ENCODE peak calls at places on chromosomes 5 and 9, in four cellular contexts. One of them, this sample, is unnamed.

GRCh38 chr9:115649991-115650472 is 503.6 kb upstream of the PAPPA start:
- DNase-seq in epithelial cell of esophagus: no peak
- DNase-seq in gastrocnemius medialis: peak; percentile 80
- DNase-seq in PC-9: no peak
- DNase-seq in this sample: no peak

GRCh38 chr5:111197523-111197922 is 26.7 kb upstream of the CAMK4 start:
- DNase-seq in epithelial cell of esophagus: no peak
- DNase-seq in gastrocnemius medialis: no peak
- DNase-seq in PC-9: no peak
- DNase-seq in this sample: no peak

GRCh38 chr5:112149727-112150126 is 269.4 kb downstream of the EPB41L4A start:
- DNase-seq in epithelial cell of esophagus: no peak
- DNase-seq in gastrocnemius medialis: no peak
- DNase-seq in PC-9: no peak
- DNase-seq in this sample: no peak

GRCh38 chr9:32703635-32704034 is 68.2 kb upstream of the TAF1L start:
- DNase-seq in epithelial cell of esophagus: peak; percentile 29
- DNase-seq in gastrocnemius medialis: no peak
- DNase-seq in PC-9: no peak
- DNase-seq in this sample: no peak

GRCh38 chr5:148542812-148543211 is 111.5 kb downstream of the HTR4 start:
- DNase-seq in epithelial cell of esophagus: peak; percentile 24
- DNase-seq in gastrocnemius medialis: no peak
- DNase-seq in PC-9: no peak
- DNase-seq in this sample: no peak

GRCh38 chr5:149403923-149404745 is 25.0 kb upstream of the IL17B start:
- DNase-seq in epithelial cell of esophagus: peak; percentile 15
- DNase-seq in gastrocnemius medialis: no peak
- DNase-seq in PC-9: no peak
- DNase-seq in this sample: no peak

GRCh38 chr9:94899464-94900221 is 173.1 kb downstream of the AOPEP start:
- DNase-seq in epithelial cell of esophagus: no peak
- DNase-seq in gastrocnemius medialis: no peak
- DNase-seq in PC-9: no peak
- DNase-seq in this sample: no peak

GRCh38 chr5:128436825-128437224 is 101.2 kb downstream of the FBN2 start:
- DNase-seq in epithelial cell of esophagus: peak; percentile 94
- DNase-seq in gastrocnemius medialis: no peak
- DNase-seq in PC-9: peak; percentile 7
- DNase-seq in this sample: no peak

GRCh38 chr9:111937301-111937700 is 40.7 kb downstream of the UGCG start:
- DNase-seq in epithelial cell of esophagus: no peak
- DNase-seq in gastrocnemius medialis: no peak
- DNase-seq in PC-9: no peak
- DNase-seq in this sample: no peak

GRCh38 chr5:34717426-34718327 is 61.5 kb downstream of the RAI14 start:
- DNase-seq in epithelial cell of esophagus: peak; percentile 53
- DNase-seq in gastrocnemius medialis: no peak
- DNase-seq in PC-9: peak; percentile 87
- DNase-seq in this sample: no peak

GRCh38 chr5:52007230-52007858 is 624.1 kb downstream of the ISL1 start:
- DNase-seq in epithelial cell of esophagus: peak; percentile 68
- DNase-seq in gastrocnemius medialis: no peak
- DNase-seq in PC-9: peak; percentile 20
- DNase-seq in this sample: no peak

GRCh38 chr9:7451062-7451461 is 348.5 kb downstream of the DMAC1 start:
- DNase-seq in epithelial cell of esophagus: no peak
- DNase-seq in gastrocnemius medialis: no peak
- DNase-seq in PC-9: no peak
- DNase-seq in this sample: no peak

GRCh38 chr5:149141224-149141956 is at the start of gene ABLIM3:
- DNase-seq in epithelial cell of esophagus: peak; percentile 62
- DNase-seq in gastrocnemius medialis: peak; percentile 72
- DNase-seq in PC-9: peak; percentile 91
- DNase-seq in this sample: peak; percentile 92

GRCh38 chr5:146540421-146540820 is 24.4 kb upstream of the GPR151 start:
- DNase-seq in epithelial cell of esophagus: peak; percentile 59
- DNase-seq in gastrocnemius medialis: no peak
- DNase-seq in PC-9: no peak
- DNase-seq in this sample: no peak

GRCh38 chr5:109882546-109882945 is 192.8 kb downstream of the MAN2A1 start:
- DNase-seq in epithelial cell of esophagus: peak; percentile 10
- DNase-seq in gastrocnemius medialis: no peak
- DNase-seq in PC-9: no peak
- DNase-seq in this sample: no peak

GRCh38 chr9:137757613-137758029 is 120.0 kb upstream of the CACNA1B start:
- DNase-seq in epithelial cell of esophagus: peak; percentile 82
- DNase-seq in gastrocnemius medialis: no peak
- DNase-seq in PC-9: peak; percentile 47
- DNase-seq in this sample: no peak

GRCh38 chr5:131379723-131380122 is 115.9 kb downstream of the CDC42SE2 start:
- DNase-seq in epithelial cell of esophagus: peak; percentile 58
- DNase-seq in gastrocnemius medialis: no peak
- DNase-seq in PC-9: no peak
- DNase-seq in this sample: no peak

GRCh38 chr9:108323615-108324014 is 532.2 kb downstream of the ACTL7B start:
- DNase-seq in epithelial cell of esophagus: peak; percentile 78
- DNase-seq in gastrocnemius medialis: no peak
- DNase-seq in PC-9: no peak
- DNase-seq in this sample: no peak

GRCh38 chr5:150484964-150485769 is 22.8 kb upstream of the NDST1 start:
- DNase-seq in epithelial cell of esophagus: no peak
- DNase-seq in gastrocnemius medialis: no peak
- DNase-seq in PC-9: no peak
- DNase-seq in this sample: no peak

GRCh38 chr9:93288891-93289883 is 105.2 kb downstream of the WNK2 start:
- DNase-seq in epithelial cell of esophagus: peak; percentile 43
- DNase-seq in gastrocnemius medialis: no peak
- DNase-seq in PC-9: peak; percentile 79
- DNase-seq in this sample: peak; percentile 83

GRCh38 chr5:52794519-52794918 is 6.8 kb downstream of the ITGA1 start:
- DNase-seq in epithelial cell of esophagus: peak; percentile 41
- DNase-seq in gastrocnemius medialis: no peak
- DNase-seq in PC-9: no peak
- DNase-seq in this sample: no peak

GRCh38 chr5:170056561-170057267 is 49.0 kb upstream of the FOXI1 start:
- DNase-seq in epithelial cell of esophagus: no peak
- DNase-seq in gastrocnemius medialis: no peak
- DNase-seq in PC-9: peak; percentile 63
- DNase-seq in this sample: no peak

GRCh38 chr5:175598774-175599173 is 59.1 kb upstream of the HRH2 start:
- DNase-seq in epithelial cell of esophagus: no peak
- DNase-seq in gastrocnemius medialis: no peak
- DNase-seq in PC-9: no peak
- DNase-seq in this sample: no peak

GRCh38 chr5:10321882-10322281 is 14.2 kb upstream of the CMBL start:
- DNase-seq in epithelial cell of esophagus: no peak
- DNase-seq in gastrocnemius medialis: no peak
- DNase-seq in PC-9: no peak
- DNase-seq in this sample: no peak

GRCh38 chr5:10317825-10318682 is 10.4 kb upstream of the CMBL start:
- DNase-seq in epithelial cell of esophagus: no peak
- DNase-seq in gastrocnemius medialis: peak; percentile 55
- DNase-seq in PC-9: no peak
- DNase-seq in this sample: no peak

GRCh38 chr5:10315824-10316509 is 8.3 kb upstream of the CMBL start:
- DNase-seq in epithelial cell of esophagus: no peak
- DNase-seq in gastrocnemius medialis: no peak
- DNase-seq in PC-9: no peak
- DNase-seq in this sample: no peak

GRCh38 chr5:10320793-10321192 is 13.1 kb upstream of the CMBL start:
- DNase-seq in epithelial cell of esophagus: no peak
- DNase-seq in gastrocnemius medialis: no peak
- DNase-seq in PC-9: no peak
- DNase-seq in this sample: no peak

DNA sequence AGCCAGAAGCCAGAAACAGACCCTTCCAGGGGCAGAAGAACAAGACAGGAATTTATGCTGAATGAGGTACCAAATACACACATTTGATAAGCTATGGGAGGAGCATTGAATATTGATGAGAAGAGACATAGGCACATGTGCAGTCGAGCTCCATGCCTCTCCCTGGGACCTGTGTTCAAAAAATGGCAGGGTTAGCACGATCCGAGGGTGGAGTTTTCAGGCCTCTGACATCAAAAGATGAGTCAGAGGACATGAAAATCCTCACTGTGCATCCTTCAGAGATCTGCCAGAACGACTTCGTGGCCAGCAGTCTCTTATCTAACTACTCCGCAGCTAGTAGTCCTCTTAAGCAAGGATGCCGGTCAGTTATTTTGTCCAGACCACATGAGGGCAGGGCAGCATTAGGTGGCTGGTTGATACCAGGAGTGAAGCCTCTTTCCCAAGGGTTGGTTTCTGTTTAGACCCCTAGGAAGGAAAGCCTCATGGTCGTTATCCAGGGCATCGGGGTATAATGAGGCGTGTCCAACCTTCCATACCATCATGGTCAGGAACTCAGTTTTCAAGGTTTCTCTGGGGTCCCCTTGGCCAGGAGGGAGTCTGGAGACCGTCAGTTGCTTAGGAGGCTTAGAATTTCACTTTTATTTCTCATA is 11.6 kb upstream of the CMBL start:
- DNase-seq in epithelial cell of esophagus: no peak
- DNase-seq in gastrocnemius medialis: peak; percentile 80
- DNase-seq in PC-9: no peak
- DNase-seq in this sample: no peak
- TF ChIP-seq CTCF in epithelial cell of esophagus: no peak
- TF ChIP-seq CTCF in gastrocnemius medialis: no peak
- TF ChIP-seq CTCF in PC-9: no peak
- TF ChIP-seq CTCF in this sample: peak; percentile 12

DNA sequence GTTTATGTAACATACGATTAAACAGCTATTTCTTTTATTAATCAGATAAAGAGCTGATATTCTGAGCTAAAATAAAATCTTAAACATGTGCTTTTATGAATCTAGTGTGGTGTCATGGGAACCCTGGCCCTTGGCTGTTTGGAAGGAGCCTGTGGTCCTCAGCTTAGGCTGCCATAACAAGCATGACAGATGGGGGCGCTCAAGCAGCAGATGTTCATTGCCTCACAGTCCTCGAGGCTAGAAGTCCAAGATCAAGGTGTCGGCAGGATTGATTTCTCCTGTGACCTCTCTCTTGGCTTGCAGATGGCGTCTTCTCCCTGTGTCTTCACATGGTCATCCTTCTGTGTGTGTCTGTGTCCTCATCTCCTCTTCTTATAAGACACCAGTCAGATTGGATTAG is 448.2 kb downstream of the GADD45G start:
- DNase-seq in epithelial cell of esophagus: no peak
- DNase-seq in gastrocnemius medialis: no peak
- DNase-seq in PC-9: no peak
- DNase-seq in this sample: peak; percentile 69
- TF ChIP-seq CTCF in epithelial cell of esophagus: no peak
- TF ChIP-seq CTCF in gastrocnemius medialis: no peak
- TF ChIP-seq CTCF in PC-9: peak; percentile 40
- TF ChIP-seq CTCF in this sample: no peak

DNA sequence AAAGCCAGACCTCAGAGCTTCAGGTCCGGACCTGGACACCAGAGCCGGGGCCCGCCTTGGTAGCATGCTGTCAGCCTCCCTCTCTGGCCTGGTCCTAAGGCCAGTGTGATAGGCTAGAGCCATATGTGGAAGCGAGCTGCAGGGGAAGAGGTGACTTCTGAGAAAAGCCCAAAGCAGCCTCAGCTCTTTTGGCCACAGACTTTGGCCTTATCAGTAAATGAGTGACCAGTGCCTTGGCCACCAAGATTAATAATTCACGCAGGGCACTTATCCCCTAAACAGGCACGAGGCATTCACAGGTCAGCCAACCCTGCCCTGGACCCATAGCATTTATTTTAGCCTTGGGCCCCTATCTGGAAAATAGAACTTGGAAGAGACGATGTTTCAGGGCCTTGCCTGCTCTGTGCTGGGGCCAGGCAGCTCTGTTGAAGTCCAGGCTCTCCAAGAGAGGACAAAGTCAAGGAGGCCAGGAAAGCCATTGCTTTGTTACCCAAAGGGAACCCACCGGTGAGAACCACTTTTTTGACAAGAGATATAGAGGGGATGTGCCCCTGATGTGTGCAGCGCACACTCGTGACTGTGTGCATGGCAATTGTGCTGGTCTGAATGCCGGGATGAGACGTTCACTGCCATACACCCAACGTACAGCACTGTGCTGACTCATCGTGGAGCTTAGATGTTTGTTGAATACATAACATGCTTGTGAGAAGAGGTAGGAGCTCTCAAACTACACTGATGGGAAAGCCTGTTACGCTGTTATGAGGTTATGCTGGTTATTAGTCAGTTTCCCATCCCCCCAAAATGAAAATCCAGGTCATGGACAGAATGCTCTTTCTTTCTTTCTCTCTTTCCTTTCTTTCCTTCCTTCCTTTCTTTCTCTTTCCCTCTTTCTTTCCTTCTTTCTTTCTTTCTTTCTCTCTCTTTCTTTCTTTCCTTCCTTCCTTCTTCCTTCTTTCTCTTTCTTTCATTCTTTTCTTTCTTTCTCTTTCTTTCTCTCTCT is 5.0 kb upstream of the SLC34A1 start:
- DNase-seq in epithelial cell of esophagus: peak; percentile 96
- DNase-seq in gastrocnemius medialis: no peak
- DNase-seq in PC-9: peak; percentile 41
- DNase-seq in this sample: no peak
- TF ChIP-seq CTCF in epithelial cell of esophagus: no peak
- TF ChIP-seq CTCF in gastrocnemius medialis: no peak
- TF ChIP-seq CTCF in PC-9: no peak
- TF ChIP-seq CTCF in this sample: no peak

DNA sequence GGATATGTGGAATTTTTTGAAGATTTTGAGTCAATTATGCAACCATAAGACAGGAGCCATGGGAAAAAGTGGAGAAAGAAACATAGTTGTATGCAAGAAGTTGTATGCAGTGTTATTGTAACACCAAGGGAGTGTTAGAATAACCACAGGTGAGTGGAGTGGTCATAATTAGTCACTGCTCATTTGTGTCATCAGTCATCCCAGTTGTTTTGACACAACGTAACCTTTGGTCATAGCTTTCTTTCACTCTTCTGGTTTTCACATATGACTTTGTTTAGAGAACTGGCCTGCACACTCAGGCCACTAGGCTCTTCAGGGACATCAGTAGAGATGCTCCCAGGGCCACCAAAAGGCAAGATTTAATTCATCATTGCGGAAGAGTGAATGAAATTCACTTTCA is 158.7 kb upstream of the HMHB1 start:
- DNase-seq in epithelial cell of esophagus: peak; percentile 90
- DNase-seq in gastrocnemius medialis: no peak
- DNase-seq in PC-9: no peak
- DNase-seq in this sample: no peak
- TF ChIP-seq CTCF in epithelial cell of esophagus: no peak
- TF ChIP-seq CTCF in gastrocnemius medialis: no peak
- TF ChIP-seq CTCF in PC-9: no peak
- TF ChIP-seq CTCF in this sample: no peak

GRCh38 chr5:4561403-4561802 is 578.7 kb upstream of the ADAMTS16 start:
- DNase-seq in epithelial cell of esophagus: no peak
- DNase-seq in gastrocnemius medialis: no peak
- DNase-seq in PC-9: no peak
- DNase-seq in this sample: no peak

GRCh38 chr5:4563400-4563799 is 576.7 kb upstream of the ADAMTS16 start:
- DNase-seq in epithelial cell of esophagus: peak; percentile 70
- DNase-seq in gastrocnemius medialis: no peak
- DNase-seq in PC-9: no peak
- DNase-seq in this sample: no peak
- TF ChIP-seq CTCF in epithelial cell of esophagus: peak; percentile 82
- TF ChIP-seq CTCF in gastrocnemius medialis: no peak
- TF ChIP-seq CTCF in PC-9: peak; percentile 69
- TF ChIP-seq CTCF in this sample: peak; percentile 60

GRCh38 chr5:75335952-75336624 is 932 bp upstream of the HMGCR start:
- DNase-seq in epithelial cell of esophagus: peak; percentile 90
- DNase-seq in gastrocnemius medialis: peak; percentile 21
- DNase-seq in PC-9: peak; percentile 53
- DNase-seq in this sample: no peak
- TF ChIP-seq CTCF in epithelial cell of esophagus: peak; percentile 69
- TF ChIP-seq CTCF in gastrocnemius medialis: peak; percentile 24
- TF ChIP-seq CTCF in PC-9: peak; percentile 56
- TF ChIP-seq CTCF in this sample: peak; percentile 48